ENCODE peak calls at places on chromosome 15, in four cellular contexts. R is transverse colon; L is CD8-positive, alpha-beta T cell; S is H9. N is an unnamed sample.

GRCh38 chr15:85473455-85473854 is 93.1 kb downstream of the AKAP13 start:
- DNase-seq in L (no peak), R (no peak), S (no peak), N (no peak)

GRCh38 chr15:94924971-94925593 is 693.7 kb downstream of the MCTP2 start:
- DNase-seq in R (no peak), L (no peak), S (no peak), N (no peak)

GRCh38 chr15:59550520-59550919 is 61.1 kb upstream of the GCNT3 start:
- DNase-seq in S (no peak), L (no peak), R (no peak), N (no peak)

GRCh38 chr15:88899251-88899650 is 3.9 kb upstream of the HAPLN3 start:
- DNase-seq in L (no peak), R (no peak), S (no peak), N (no peak)

GRCh38 chr15:78316211-78317077 is 17.0 kb upstream of the SKIC8 start:
- DNase-seq in L (no peak), S (peak), R (peak), N (peak)

GRCh38 chr15:35437157-35437556 is 108.8 kb downstream of the DPH6 start:
- DNase-seq in R (no peak), S (peak), L (no peak), N (no peak)

GRCh38 chr15:42070966-42071350 is 23.4 kb downstream of the PLA2G4D start:
- DNase-seq in S (no peak), L (no peak), R (no peak), N (no peak)

GRCh38 chr15:66907826-66908502 is 157.4 kb upstream of the SMAD3 start:
- DNase-seq in L (no peak), S (peak), R (peak), N (no peak)

GRCh38 chr15:71195242-71195641 is 80.0 kb downstream of the THSD4 start:
- DNase-seq in R (no peak), L (no peak), S (peak), N (no peak)

GRCh38 chr15:40217166-40217785 is 21.6 kb upstream of the PAK6 start:
- DNase-seq in R (peak), S (no peak), L (no peak), N (peak)

GRCh38 chr15:100147828-100148227 is 193.9 kb downstream of the ADAMTS17 start:
- DNase-seq in L (no peak), S (no peak), R (no peak), N (no peak)

GRCh38 chr15:75114327-75114726 is 87.4 kb upstream of the C15orf39 start:
- DNase-seq in S (no peak), R (peak), L (no peak), N (no peak)

GRCh38 chr15:47961401-47962090 is 159.2 kb upstream of the SLC24A5 start:
- DNase-seq in L (no peak), R (peak), S (no peak), N (no peak)

GRCh38 chr15:48751595-48751994 is 59.3 kb downstream of the CEP152 start:
- DNase-seq in R (no peak), S (no peak), L (no peak), N (no peak)

GRCh38 chr15:73994419-73994883 is at the start of gene PML:
- DNase-seq in S (peak), R (peak), L (peak), N (peak)
- TF ChIP-seq CTCF in S (no peak), R (no peak), L (no peak), N (no peak)

DNA sequence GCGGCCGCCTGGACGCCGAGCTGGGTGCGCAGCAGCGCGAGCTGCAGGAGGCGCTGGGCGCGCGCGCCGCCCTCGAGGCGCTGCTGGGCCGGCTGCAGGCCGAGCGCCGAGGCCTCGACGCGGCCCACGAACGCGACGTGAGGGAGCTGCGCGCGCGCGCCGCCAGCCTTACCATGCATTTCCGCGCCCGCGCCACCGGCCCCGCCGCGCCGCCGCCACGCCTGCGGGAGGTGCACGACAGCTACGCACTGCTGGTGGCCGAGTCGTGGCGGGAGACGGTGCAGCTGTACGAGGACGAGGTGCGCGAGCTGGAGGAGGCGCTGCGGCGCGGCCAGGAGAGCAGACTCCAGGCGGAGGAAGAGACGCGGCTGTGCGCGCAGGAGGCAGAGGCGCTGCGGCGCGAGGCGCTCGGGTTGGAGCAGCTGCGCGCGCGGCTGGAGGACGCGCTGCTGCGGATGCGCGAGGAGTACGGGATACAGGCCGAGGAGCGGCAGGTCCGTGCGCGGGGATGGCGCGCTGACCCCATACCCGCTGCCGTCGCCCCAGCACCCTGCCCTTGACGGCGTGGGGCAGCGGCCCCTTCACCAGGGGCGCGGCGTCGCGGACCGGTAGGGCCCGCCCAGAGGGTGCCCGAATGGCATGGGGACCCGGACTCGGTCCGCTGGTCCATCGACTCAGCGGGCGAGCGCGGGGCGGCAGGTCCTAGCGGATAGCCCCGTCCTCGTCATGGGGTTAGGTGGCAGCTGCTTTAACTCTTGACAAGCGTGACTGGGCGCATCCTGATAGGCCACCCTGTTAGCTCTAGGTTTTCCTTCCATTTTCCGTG is 849 bp downstream of the SYNM start:
- DNase-seq in L (peak), S (peak), R (peak), N (peak)
- TF ChIP-seq CTCF in L (no peak), S (no peak), R (no peak), N (no peak)

GRCh38 chr15:79674124-79674465 is 222.7 kb downstream of the MTHFS start:
- DNase-seq in L (no peak), R (no peak), S (no peak), N (no peak)
- TF ChIP-seq CTCF in L (no peak), R (no peak), S (no peak), N (no peak)

DNA sequence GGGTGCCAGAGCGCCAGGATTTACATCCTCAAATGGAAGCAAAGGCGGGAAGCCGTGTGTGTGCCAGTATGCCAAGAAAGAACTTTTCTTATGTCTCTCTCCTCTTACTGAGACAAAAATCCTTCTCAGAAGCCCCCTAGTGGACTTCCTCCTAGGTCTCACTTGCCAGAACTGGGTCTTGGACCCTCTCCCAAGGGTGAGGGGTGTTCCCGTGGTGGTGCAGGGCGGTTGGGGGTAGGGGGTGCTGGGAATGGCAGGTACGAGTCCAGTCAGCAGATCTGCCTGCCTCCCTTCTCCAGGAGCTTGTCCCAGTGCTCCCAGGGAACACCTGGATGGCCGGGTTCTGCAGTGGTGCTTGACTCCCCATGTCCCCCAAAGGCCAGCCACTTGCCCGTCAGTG is 52.0 kb downstream of the CORO2B start:
- DNase-seq in L (no peak), S (no peak), R (no peak), N (no peak)
- TF ChIP-seq CTCF in L (no peak), S (peak), R (no peak), N (no peak)

N was measured in stomach.